ENCODE peak calls at places on chromosomes 16 and 17, in ten cellular contexts. S, O, J, H, Q, D, A, M, G and X are unnamed samples. For H3K4me1, the result is how much of the 10 kb centered on the place peaks cover.

GRCh38 chr16:71201054-71201453 is 29.5 kb downstream of the HYDIN start:
- DNase-seq in J (peak), G (no peak), A (no peak), Q (no peak), D (no peak), S (no peak), O (no peak), M (no peak), H (no peak), X (no peak)

GRCh38 chr16:14485131-14485551 is 144.9 kb downstream of the PARN start:
- DNase-seq in A (no peak), Q (no peak), G (no peak), D (peak), H (no peak), M (no peak), J (no peak), S (no peak), O (no peak), X (no peak)

GRCh38 chr17:43832168-43832975 is 574 bp downstream of the MPP3 start:
- DNase-seq in G (peak), O (peak), J (peak), H (peak), M (no peak), D (peak), S (peak), A (no peak), Q (peak), X (peak)

GRCh38 chr17:30363715-30364202 is 15.0 kb upstream of the CPD start:
- DNase-seq in A (peak), G (no peak), O (no peak), D (peak), H (peak), J (peak), S (no peak), M (no peak), Q (peak), X (no peak)

GRCh38 chr17:45783593-45784292 is 377 bp upstream of the CRHR1 start:
- DNase-seq in G (peak), Q (no peak), H (no peak), D (no peak), A (no peak), O (peak), S (peak), J (no peak), M (no peak), X (no peak)

GRCh38 chr17:17606416-17607000 is 15.0 kb upstream of the PEMT start:
- DNase-seq in S (no peak), J (no peak), O (no peak), A (no peak), M (no peak), Q (no peak), G (no peak), H (no peak), D (no peak), X (no peak)

GRCh38 chr17:57643062-57643461 is 102.0 kb downstream of the CCDC182 start:
- DNase-seq in G (no peak), Q (no peak), O (no peak), J (no peak), D (no peak), S (no peak), A (no peak), M (no peak), H (no peak), X (no peak)

GRCh38 chr16:74999683-75000480 is 1.1 kb downstream of the ZNRF1 start:
- DNase-seq in D (peak), G (peak), S (peak), H (peak), J (peak), Q (peak), M (no peak), O (peak), A (peak), X (peak)

GRCh38 chr17:2082003-2082862 is 27.3 kb downstream of the HIC1 start:
- DNase-seq in J (no peak), Q (no peak), O (peak), D (no peak), G (no peak), S (no peak), H (no peak), A (no peak), M (no peak), X (no peak)

GRCh38 chr16:64809876-64810629 is 311.8 kb downstream of the CDH11 start:
- DNase-seq in S (no peak), Q (no peak), M (no peak), H (no peak), A (no peak), D (no peak), G (no peak), J (no peak), O (no peak), X (no peak)

GRCh38 chr16:61834082-61834481 is 202.2 kb downstream of the CDH8 start:
- DNase-seq in H (no peak), G (no peak), Q (no peak), A (no peak), J (no peak), S (no peak), O (no peak), M (no peak), D (peak), X (no peak)

GRCh38 chr16:24540575-24541240 is 1.3 kb downstream of the RBBP6 start:
- DNase-seq in H (no peak), Q (no peak), D (peak), O (peak), G (peak), M (no peak), J (peak), S (no peak), A (peak), X (no peak)

GRCh38 chr17:41060052-41060604 is at the start of gene KRTAP2-3:
- DNase-seq in J (peak), Q (no peak), D (peak), A (no peak), S (no peak), O (no peak), H (peak), G (no peak), M (no peak), X (no peak)

GRCh38 chr17:18321309-18321708 is 6.2 kb downstream of the SMCR8 start:
- DNase-seq in S (no peak), Q (no peak), G (no peak), J (peak), O (no peak), H (no peak), D (no peak), M (no peak), A (no peak), X (no peak)

GRCh38 chr16:89443727-89444084 is 46.7 kb downstream of the ANKRD11 start:
- DNase-seq in Q (peak), H (no peak), S (no peak), D (no peak), M (no peak), G (no peak), O (no peak), A (no peak), J (no peak), X (no peak)
- H3K27ac ChIP-seq in Q (peak), H (peak), S (no peak), D (no peak), M (no peak), G (peak), O (peak), A (no peak), J (peak), X (no peak)

DNA sequence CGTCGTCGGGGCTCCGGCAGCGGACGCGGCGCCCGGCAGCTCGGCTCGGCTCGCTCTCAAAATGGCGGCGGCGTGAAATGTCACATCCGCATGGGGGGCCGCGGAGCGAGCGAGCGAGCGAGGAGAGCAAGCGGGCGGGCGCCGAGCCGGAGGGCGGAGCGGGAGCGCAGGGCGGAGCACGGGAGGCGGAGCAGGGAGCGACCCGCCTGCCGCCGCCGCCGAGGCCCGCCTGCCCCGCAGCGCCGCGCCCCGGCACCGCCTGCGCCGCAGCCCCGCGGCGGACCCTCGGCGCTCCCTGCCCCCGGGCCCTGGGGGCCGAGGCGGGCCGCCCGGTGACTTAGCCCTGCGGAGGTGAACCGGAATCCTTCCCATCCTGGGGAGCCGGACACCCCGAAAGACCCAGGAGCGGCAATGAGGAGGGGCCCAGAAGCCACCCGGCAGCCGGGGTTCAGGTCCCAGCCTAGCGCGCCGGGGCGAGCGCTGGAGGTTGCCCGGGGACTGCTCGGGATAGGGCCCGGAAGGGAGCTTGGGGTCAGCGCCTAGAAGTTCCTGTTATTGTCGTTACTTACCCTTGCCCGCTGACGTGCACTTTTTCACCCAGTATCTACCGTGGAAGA is at the start of gene USP7:
- DNase-seq in D (peak), G (peak), M (no peak), S (peak), J (peak), H (peak), O (peak), Q (peak), A (peak), X (peak)
- TF ChIP-seq CTCF in D (no peak), G (no peak), M (no peak), S (no peak), J (no peak), H (no peak), O (no peak), Q (no peak), A (no peak), X (peak)

GRCh38 chr17:338442-339192 is 14.0 kb downstream of the RPH3AL start:
- DNase-seq in J (no peak), A (no peak), G (peak), M (no peak), S (no peak), Q (peak), H (no peak), D (no peak), O (no peak), X (peak)

GRCh38 chr17:336110-337021 is 16.2 kb downstream of the RPH3AL start:
- DNase-seq in O (peak), Q (peak), M (no peak), J (no peak), G (no peak), A (peak), S (no peak), H (no peak), D (no peak), X (peak)

GRCh38 chr17:337453-337852 is 15.2 kb downstream of the RPH3AL start:
- DNase-seq in H (no peak), S (no peak), D (no peak), O (no peak), Q (no peak), J (no peak), G (no peak), M (no peak), A (no peak), X (no peak)

GRCh38 chr17:337022-337420 is 15.6 kb downstream of the RPH3AL start:
- DNase-seq in D (no peak), H (no peak), G (no peak), S (no peak), O (no peak), A (no peak), J (no peak), Q (no peak), M (no peak), X (peak)

GRCh38 chr17:337866-338265 is 14.7 kb downstream of the RPH3AL start:
- DNase-seq in Q (no peak), S (no peak), O (no peak), G (no peak), D (no peak), A (no peak), J (no peak), H (no peak), M (no peak), X (no peak)
- H3K4me1 ChIP-seq in Q (half or more), S (under half), O (under half), G (under half), D (under half), A (under half), J (under half), H (under half), M (under half), X (under half)

GRCh38 chr17:80393491-80393890 is 21.5 kb upstream of the ENDOV start:
- DNase-seq in H (no peak), A (no peak), O (no peak), S (no peak), Q (no peak), G (no peak), M (no peak), D (no peak), J (no peak), X (no peak)
- H3K27ac ChIP-seq in H (no peak), A (no peak), O (no peak), S (no peak), Q (no peak), G (no peak), M (no peak), D (no peak), J (no peak), X (no peak)

DNA sequence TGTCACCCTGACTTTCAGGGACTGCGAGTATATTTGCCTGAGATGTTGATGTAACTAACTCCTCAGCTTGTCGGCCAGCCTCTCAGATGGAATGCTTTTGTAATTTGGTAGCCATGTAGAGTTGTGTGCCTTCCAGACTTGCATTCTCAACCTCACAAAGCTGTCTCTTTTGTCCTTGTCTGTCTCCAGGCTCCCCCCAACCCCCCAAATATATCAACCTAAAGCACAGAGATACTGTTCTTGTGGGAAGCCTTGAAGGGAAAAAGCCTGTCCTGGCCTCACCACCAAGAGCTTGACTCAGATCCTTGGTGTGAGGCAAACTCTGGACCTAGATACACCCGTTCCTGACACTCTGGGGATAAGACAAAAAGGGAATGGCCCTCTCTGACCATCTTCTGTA is 18.4 kb downstream of the SAP30BP start:
- DNase-seq in O (no peak), J (no peak), D (peak), H (no peak), M (no peak), Q (no peak), G (no peak), S (no peak), A (no peak), X (no peak)
- TF ChIP-seq CTCF in O (no peak), J (no peak), D (no peak), H (no peak), M (no peak), Q (no peak), G (no peak), S (no peak), A (no peak), X (no peak)

DNA sequence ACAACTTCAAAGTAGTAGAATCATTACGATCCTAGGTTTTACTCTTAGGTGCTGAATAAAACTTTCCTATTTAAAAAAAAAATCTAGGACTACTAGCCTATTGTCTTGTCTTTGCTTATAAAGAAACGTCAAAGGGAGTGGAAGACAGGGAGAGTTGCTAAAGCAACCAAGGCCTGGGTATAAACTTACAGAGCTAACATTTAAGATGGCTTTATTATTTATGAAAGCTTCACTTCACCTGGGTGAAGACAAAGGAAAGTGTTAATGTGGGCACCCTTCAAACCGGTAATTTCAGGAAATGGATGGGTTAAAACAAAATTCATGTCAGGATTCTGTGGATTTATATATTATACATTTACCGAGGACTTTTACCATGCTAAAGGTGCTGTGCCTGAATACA is 2.5 kb downstream of the DUSP14 start:
- DNase-seq in A (no peak), J (no peak), G (no peak), Q (no peak), M (no peak), O (no peak), S (no peak), H (no peak), D (no peak), X (no peak)
- H3K4me1 ChIP-seq in A (under half), J (under half), G (under half), Q (under half), M (under half), O (under half), S (under half), H (half or more), D (under half), X (under half)

GRCh38 chr17:82795615-82796014 is 43.8 kb downstream of the TBCD start:
- DNase-seq in O (no peak), S (no peak), M (no peak), G (no peak), H (no peak), A (no peak), D (no peak), Q (no peak), J (no peak), X (no peak)

GRCh38 chr17:82797061-82797460 is 42.8 kb downstream of the ZNF750 start:
- DNase-seq in M (no peak), Q (no peak), J (no peak), H (no peak), G (no peak), O (no peak), S (no peak), D (no peak), A (no peak), X (no peak)

GRCh38 chr17:82791532-82791931 is 39.7 kb downstream of the TBCD start:
- DNase-seq in G (no peak), J (peak), D (peak), M (no peak), Q (no peak), A (no peak), S (peak), H (no peak), O (no peak), X (no peak)

GRCh38 chr17:82793974-82794620 is 42.2 kb downstream of the TBCD start:
- DNase-seq in G (peak), H (no peak), J (no peak), O (peak), A (no peak), M (no peak), D (no peak), S (peak), Q (no peak), X (no peak)

DNA sequence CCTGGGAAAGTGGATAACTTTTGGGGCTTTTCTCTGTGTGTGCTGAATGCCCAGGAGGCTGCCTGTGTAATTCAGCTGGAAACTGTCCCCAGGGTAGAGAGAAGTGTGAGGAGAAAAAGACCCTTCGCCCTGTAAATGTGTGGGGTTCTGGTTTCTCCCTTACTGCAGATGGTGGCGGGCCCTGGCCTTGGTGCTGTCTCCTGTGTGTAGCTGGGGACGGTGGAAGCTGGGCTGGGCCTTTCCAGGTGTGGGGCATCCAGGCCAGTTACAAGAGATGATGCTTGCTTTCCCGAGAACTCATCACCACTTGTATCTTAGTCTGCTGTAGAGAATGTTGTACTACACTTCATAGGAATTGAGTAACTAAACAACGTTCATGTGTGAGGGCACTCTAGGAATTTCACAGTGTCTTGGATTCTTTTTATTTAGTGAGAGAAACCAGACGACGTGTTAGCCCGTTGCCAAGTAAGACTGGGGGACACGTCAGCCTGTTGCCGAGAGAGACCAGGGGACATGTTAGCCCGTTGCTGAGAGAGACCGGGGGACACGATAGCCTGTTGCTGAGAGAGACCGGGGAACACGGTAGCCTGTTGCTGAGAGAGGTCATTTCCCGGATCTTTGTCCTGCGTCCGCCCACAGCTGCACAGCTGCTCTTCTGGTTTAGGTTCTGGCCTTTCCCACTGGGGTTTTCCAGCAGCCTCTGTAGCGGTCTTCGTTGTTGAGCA is 43.1 kb downstream of the TBCD start:
- DNase-seq in M (no peak), S (no peak), O (no peak), H (no peak), Q (no peak), D (no peak), A (no peak), G (no peak), J (no peak), X (no peak)
- H3K27ac ChIP-seq in M (peak), S (peak), O (peak), H (no peak), Q (peak), D (no peak), A (no peak), G (peak), J (no peak), X (no peak)

GRCh38 chr16:66758086-66758485 is 6.7 kb upstream of the DYNC1LI2 start:
- DNase-seq in D (no peak), M (no peak), H (no peak), A (no peak), O (no peak), J (no peak), G (no peak), S (no peak), Q (no peak), X (no peak)
- TF ChIP-seq CTCF in D (no peak), M (no peak), H (no peak), A (no peak), O (no peak), J (no peak), G (no peak), S (no peak), Q (no peak), X (no peak)